ENCODE peak calls at places on chromosomes 5 and 9, in ten cellular contexts. K, F, H, P, I, E, T, O, Y and L are unnamed samples. For H3K36me3, the result is how much of the 10 kb centered on the place peaks cover.

GRCh38 chr5:14545308-14545707 is 36.3 kb upstream of the OTULINL start:
- DNase-seq in O (no peak), E (no peak), P (no peak), H (no peak), Y (no peak), K (no peak), T (no peak), I (no peak), F (no peak), L (no peak)

GRCh38 chr9:87711857-87712800 is 13.8 kb upstream of the CTSL start:
- DNase-seq in T (no peak), I (peak), K (no peak), O (no peak), E (no peak), H (no peak), P (peak), F (no peak), Y (no peak), L (peak)

GRCh38 chr9:70902171-70902570 is 219.2 kb downstream of the TRPM3 start:
- DNase-seq in K (no peak), P (peak), O (no peak), T (no peak), Y (no peak), I (no peak), F (no peak), H (no peak), E (no peak), L (no peak)

GRCh38 chr5:148849461-148849860 is 23.1 kb downstream of the ADRB2 start:
- DNase-seq in I (no peak), F (no peak), P (no peak), H (no peak), O (no peak), K (peak), Y (no peak), E (no peak), T (no peak), L (no peak)

GRCh38 chr5:58261605-58262004 is 198.3 kb downstream of the PLK2 start:
- DNase-seq in K (no peak), P (peak), O (no peak), H (no peak), Y (no peak), I (no peak), T (no peak), E (no peak), F (no peak), L (no peak)

GRCh38 chr9:94135222-94135621 is 51.0 kb downstream of the PTPDC1 start:
- DNase-seq in E (no peak), P (peak), O (no peak), H (no peak), T (no peak), I (no peak), F (no peak), Y (no peak), K (no peak), L (no peak)

GRCh38 chr5:150066901-150067396 is 19.4 kb downstream of the CSF1R start:
- DNase-seq in P (peak), F (no peak), I (no peak), H (no peak), T (no peak), O (no peak), Y (no peak), E (no peak), K (peak), L (peak)

GRCh38 chr5:78624011-78624541 is 24.5 kb downstream of the LHFPL2 start:
- DNase-seq in I (no peak), O (no peak), Y (no peak), P (no peak), H (no peak), F (no peak), E (no peak), K (no peak), T (no peak), L (no peak)

GRCh38 chr5:125874717-125875116 is 548.5 kb upstream of the GRAMD2B start:
- DNase-seq in Y (peak), I (no peak), T (no peak), O (no peak), E (no peak), H (no peak), K (no peak), P (no peak), F (no peak), L (no peak)

GRCh38 chr5:81420039-81420667 is 26.2 kb upstream of the ACOT12 start:
- DNase-seq in P (peak), F (no peak), O (no peak), T (no peak), H (peak), K (peak), I (no peak), Y (no peak), E (no peak), L (peak)

GRCh38 chr9:108534741-108535140 is 321.0 kb downstream of the ACTL7B start:
- DNase-seq in E (no peak), O (no peak), F (no peak), P (peak), Y (no peak), T (no peak), H (peak), I (no peak), K (no peak), L (no peak)

GRCh38 chr5:41246376-41246775 is 33.0 kb upstream of the C6 start:
- DNase-seq in O (no peak), I (no peak), T (no peak), H (peak), Y (no peak), P (peak), F (no peak), K (no peak), E (no peak), L (peak)

GRCh38 chr5:140827704-140828401 is at the start of gene PCDHA6:
- DNase-seq in O (no peak), Y (no peak), E (no peak), H (no peak), F (no peak), P (no peak), I (no peak), T (no peak), K (no peak), L (no peak)

GRCh38 chr5:73815631-73816030 is 189.6 kb downstream of the ARHGEF28 start:
- DNase-seq in P (peak), K (no peak), T (no peak), E (no peak), O (no peak), Y (no peak), I (no peak), F (no peak), H (no peak), L (no peak)

GRCh38 chr9:79977510-79978197 is 405.9 kb downstream of the TLE4 start:
- DNase-seq in E (no peak), I (no peak), Y (no peak), P (no peak), H (no peak), K (no peak), T (no peak), O (no peak), F (no peak), L (no peak)

GRCh38 chr5:116365006-116365496 is 209.6 kb downstream of the SEMA6A start:
- DNase-seq in H (no peak), Y (no peak), P (no peak), I (no peak), K (no peak), E (no peak), F (no peak), O (no peak), T (no peak), L (no peak)

GRCh38 chr5:155897761-155898160 is 429.2 kb upstream of the SGCD start:
- DNase-seq in F (no peak), Y (no peak), T (no peak), I (no peak), H (no peak), P (no peak), E (no peak), O (no peak), K (no peak), L (no peak)

GRCh38 chr5:32147236-32147635 is 26.9 kb downstream of the GOLPH3 start:
- DNase-seq in E (no peak), O (no peak), P (no peak), T (no peak), F (no peak), H (peak), K (no peak), I (no peak), Y (no peak), L (no peak)

GRCh38 chr5:137995077-137995746 is 37.7 kb downstream of the FAM13B start:
- DNase-seq in F (no peak), P (peak), I (no peak), K (no peak), Y (no peak), T (no peak), H (no peak), O (no peak), E (no peak), L (no peak)

GRCh38 chr9:1604942-1605560 is 410.1 kb upstream of the SMARCA2 start:
- DNase-seq in H (no peak), T (no peak), I (no peak), O (peak), K (peak), F (peak), E (no peak), Y (peak), P (no peak), L (peak)

GRCh38 chr5:102294996-102295395 is 1.1 kb downstream of the SLCO4C1 start:
- DNase-seq in I (no peak), P (no peak), E (no peak), F (no peak), H (no peak), O (no peak), Y (no peak), T (peak), K (no peak), L (no peak)

GRCh38 chr5:98638701-98639100 is 134.8 kb upstream of the RGMB start:
- DNase-seq in H (no peak), Y (no peak), F (no peak), T (no peak), O (no peak), K (no peak), P (peak), I (no peak), E (no peak), L (peak)

GRCh38 chr9:87290241-87290700 is 207.4 kb upstream of the DAPK1 start:
- DNase-seq in P (peak), T (peak), F (no peak), O (no peak), I (no peak), Y (no peak), E (no peak), H (no peak), K (no peak), L (no peak)

GRCh38 chr9:13719410-13719809 is 439.9 kb upstream of the MPDZ start:
- DNase-seq in F (no peak), E (no peak), P (peak), T (no peak), K (no peak), O (no peak), Y (no peak), H (no peak), I (no peak), L (peak)

DNA sequence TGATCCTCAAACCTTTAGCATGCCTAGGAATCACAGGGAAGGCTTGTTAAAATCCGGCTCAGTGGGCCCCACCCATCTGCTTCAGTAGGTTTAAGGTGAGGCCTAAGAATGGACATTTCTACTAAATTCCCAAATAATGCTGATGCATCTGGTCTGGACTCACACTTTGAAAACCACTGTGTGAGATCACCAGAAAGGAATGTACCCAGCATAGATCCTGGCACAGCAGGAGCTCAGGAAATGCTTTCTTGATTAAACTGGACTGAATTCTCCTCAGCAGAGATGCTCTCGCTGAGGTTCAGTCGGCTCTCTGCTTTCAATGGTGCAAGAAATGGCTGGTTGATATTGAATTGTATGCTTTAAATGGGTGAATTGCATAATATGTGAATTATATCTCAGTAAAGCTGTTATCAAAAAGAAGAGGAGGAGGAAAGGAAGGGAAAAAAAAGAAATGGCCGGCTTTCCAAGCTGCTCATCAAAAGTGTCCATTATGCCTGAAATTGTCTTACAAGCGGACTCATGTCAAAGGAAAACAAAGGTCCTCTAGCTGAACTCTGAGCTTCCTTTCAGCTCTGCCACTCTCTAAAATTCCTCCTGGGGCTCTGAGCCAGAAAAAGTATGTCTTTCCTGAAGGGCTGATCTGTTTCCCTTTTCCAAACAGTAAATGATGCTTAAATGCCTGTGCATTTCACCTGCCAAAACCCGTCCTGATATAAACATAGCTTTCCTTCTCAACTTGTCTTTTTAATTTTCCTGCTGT is 77.6 kb upstream of the SAP30L start:
- DNase-seq in P (peak), E (no peak), K (no peak), H (peak), Y (peak), T (peak), I (no peak), O (peak), F (no peak), L (peak)
- H3K36me3 ChIP-seq in P (under half), E (under half), K (under half), H (under half), Y (under half), T (under half), I (under half), O (under half), F (under half), L (under half)

DNA sequence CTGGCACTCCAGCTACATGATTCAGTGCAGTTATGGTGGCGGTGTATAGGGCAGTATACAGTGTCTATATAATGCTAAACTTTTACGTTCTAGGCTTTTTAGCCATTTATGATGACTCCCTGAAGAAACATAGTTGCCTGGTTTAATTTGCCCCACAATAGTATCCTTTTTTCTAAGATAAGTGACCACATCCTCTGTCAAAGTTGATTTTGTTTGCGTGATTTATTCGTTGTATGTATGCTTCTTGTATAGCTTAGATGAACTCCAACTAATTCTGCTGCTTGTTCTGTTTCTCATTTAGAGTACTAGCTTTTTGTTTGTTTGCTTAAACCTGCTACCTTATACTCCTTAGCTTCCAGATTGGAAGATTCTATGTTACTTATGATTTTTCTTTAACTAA is 83.6 kb downstream of the ERMP1 start:
- DNase-seq in K (peak), O (no peak), H (no peak), E (no peak), I (no peak), T (no peak), Y (no peak), F (no peak), P (no peak), L (no peak)
- H3K36me3 ChIP-seq in K (under half), O (under half), H (under half), E (under half), I (under half), T (under half), Y (under half), F (under half), P (under half), L (under half)

DNA sequence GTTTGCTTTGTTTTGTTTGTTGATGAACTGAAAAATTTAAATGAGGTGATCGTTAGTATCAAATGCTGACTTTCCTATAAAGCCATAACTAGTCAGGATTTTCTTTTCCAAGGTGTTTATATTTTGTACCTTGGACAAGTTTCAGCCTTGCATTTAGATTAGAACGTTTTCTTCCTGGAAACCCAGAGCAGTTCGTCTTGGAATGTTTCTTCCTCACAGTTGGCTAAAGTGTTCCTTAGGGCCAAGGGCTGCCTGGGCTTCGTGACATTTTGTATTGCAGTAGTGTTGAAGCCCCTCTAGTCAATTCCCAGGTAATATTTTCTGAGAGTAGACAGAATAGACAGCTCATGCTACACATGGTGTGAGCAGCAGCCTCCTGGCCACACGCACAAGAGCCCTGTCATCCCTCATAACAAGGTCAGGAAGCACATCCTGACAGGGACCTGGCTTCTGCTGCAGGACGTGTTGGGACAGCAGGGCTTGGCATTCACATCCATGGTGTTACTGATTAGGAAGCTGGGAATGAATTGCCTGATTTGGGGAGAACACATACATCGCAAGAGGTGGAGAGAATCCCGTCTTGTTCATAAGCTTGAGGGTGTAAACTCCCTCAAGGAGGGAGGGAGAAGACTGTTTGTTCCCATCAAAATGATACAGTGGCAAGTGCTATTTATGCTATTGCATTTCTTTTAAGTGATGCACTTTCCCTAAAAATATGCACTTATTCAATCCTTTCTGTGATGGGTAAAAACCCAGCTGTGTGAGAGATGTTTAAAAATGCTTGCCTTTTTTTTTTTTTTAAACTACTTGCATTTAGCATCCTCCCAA is 31.7 kb downstream of the FUBP3 start:
- DNase-seq in O (no peak), I (no peak), Y (no peak), P (peak), T (no peak), K (no peak), H (no peak), E (no peak), F (no peak), L (no peak)
- H3K36me3 ChIP-seq in O (under half), I (under half), Y (under half), P (under half), T (under half), K (half or more), H (under half), E (under half), F (under half), L (under half)

DNA sequence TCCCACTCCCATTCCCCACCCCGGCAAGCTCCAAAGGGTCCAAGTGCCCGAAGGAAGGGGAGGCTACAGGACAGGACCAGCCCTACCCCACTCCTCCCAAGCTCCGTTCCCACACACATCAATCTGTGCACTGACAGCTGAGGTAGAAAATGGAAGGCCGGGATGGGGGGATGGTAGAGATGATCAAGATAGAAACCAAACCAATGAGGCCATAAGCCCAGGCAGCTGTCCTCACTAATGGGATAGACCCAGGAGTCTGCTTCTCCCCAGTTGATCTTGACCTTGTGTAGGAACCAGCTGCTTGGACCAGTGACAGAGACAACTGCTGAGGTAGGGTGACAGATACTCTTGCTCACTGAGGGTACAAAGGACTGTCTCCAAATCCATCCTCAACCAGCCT is 38.6 kb downstream of the B4GALT1 start:
- DNase-seq in Y (no peak), P (no peak), T (no peak), K (no peak), H (no peak), I (no peak), O (no peak), F (no peak), E (no peak), L (no peak)
- H3K36me3 ChIP-seq in Y (under half), P (under half), T (under half), K (half or more), H (under half), I (under half), O (under half), F (under half), E (under half), L (under half)

DNA sequence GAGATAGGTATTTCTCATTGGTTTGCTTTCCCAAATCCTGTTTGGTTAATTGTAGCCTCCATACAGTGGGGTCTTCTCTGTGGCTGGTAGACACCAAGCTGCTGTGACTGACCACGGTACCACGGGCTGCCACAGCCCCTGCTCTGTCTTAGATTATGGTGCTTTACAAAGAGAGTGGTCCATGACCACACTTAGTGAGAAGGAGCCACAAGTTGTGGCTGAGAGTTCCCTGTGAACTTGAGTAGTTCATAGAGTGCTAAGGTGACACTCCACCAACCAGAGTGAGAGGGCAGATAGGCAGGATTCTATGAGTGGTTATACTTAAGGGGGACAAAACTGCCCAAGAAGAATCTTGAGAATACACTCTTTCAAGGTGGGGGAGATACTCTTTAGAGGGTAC is 25.8 kb upstream of the ZBTB34 start:
- DNase-seq in K (no peak), E (no peak), H (no peak), I (no peak), O (no peak), Y (no peak), T (no peak), P (no peak), F (no peak), L (no peak)
- H3K36me3 ChIP-seq in K (under half), E (under half), H (under half), I (under half), O (under half), Y (under half), T (under half), P (under half), F (under half), L (under half)

GRCh38 chr9:7791364-7791763 is 8.2 kb downstream of the DMAC1 start:
- DNase-seq in P (no peak), O (no peak), Y (no peak), F (no peak), K (no peak), H (no peak), T (no peak), E (no peak), I (no peak), L (no peak)

GRCh38 chr9:7790819-7791182 is 8.8 kb downstream of the DMAC1 start:
- DNase-seq in E (no peak), K (no peak), T (no peak), P (no peak), O (no peak), H (no peak), I (no peak), F (no peak), Y (no peak), L (no peak)

GRCh38 chr9:7785813-7786212 is 13.8 kb downstream of the DMAC1 start:
- DNase-seq in E (no peak), Y (no peak), F (no peak), H (no peak), O (no peak), I (no peak), K (no peak), P (peak), T (no peak), L (no peak)

GRCh38 chr9:7790022-7790818 is 9.4 kb downstream of the DMAC1 start:
- DNase-seq in K (no peak), H (no peak), O (no peak), E (no peak), P (no peak), Y (no peak), I (no peak), F (no peak), T (no peak), L (no peak)

GRCh38 chr9:7788772-7789171 is 10.8 kb downstream of the DMAC1 start:
- DNase-seq in P (no peak), Y (no peak), O (no peak), H (no peak), E (no peak), K (no peak), T (no peak), I (no peak), F (no peak), L (no peak)
- H3K36me3 ChIP-seq in P (under half), Y (under half), O (under half), H (under half), E (under half), K (under half), T (under half), I (under half), F (under half), L (under half)

GRCh38 chr5:84265739-84266464 is 118.8 kb downstream of the EDIL3 start:
- DNase-seq in K (no peak), O (no peak), E (no peak), H (no peak), T (no peak), I (no peak), P (no peak), F (no peak), Y (no peak), L (no peak)
- H3K36me3 ChIP-seq in K (under half), O (under half), E (under half), H (under half), T (under half), I (under half), P (under half), F (under half), Y (under half), L (under half)